ENCODE peak calls at places on chromosomes 11 and 22, in ten cellular contexts. Q is Calu3; F is foreskin keratinocyte; L is GM12865; H is pancreas; W is fibroblast of the aortic adventitia; B is activated CD8-positive, alpha-beta T cell treated with anti-CD3 and anti-CD28 coated beads for 36 hours; R is CD4-positive, alpha-beta T cell; M is ascending aorta; K is GM10248. T is an unnamed sample.

GRCh38 chr11:120554771-120555432 is 43.4 kb downstream of the GRIK4 start:
- DNase-seq in M (no peak), K (no peak), H (no peak), R (no peak), F (no peak), L (peak), Q (no peak), W (no peak), B (no peak), T (no peak)

GRCh38 chr22:32079110-32080089 is 36.3 kb downstream of the SLC5A1 start:
- DNase-seq in L (no peak), M (no peak), Q (peak), H (no peak), K (no peak), W (peak), F (peak), B (no peak), R (no peak), T (no peak)

GRCh38 chr22:33825761-33826160 is 94.5 kb downstream of the LARGE1 start:
- DNase-seq in M (no peak), R (no peak), B (no peak), Q (no peak), K (no peak), H (no peak), W (no peak), L (no peak), F (no peak), T (no peak)

GRCh38 chr22:39994566-39995345 is at the start of gene FAM83F:
- DNase-seq in K (peak), F (no peak), Q (peak), H (peak), L (no peak), R (peak), B (peak), M (no peak), W (no peak), T (no peak)

GRCh38 chr11:33899383-33900037 is 7.6 kb upstream of the LMO2 start:
- DNase-seq in M (peak), H (peak), K (no peak), W (peak), F (peak), L (no peak), Q (no peak), R (no peak), B (no peak), T (peak)

GRCh38 chr11:46389450-46390330 is 1.9 kb downstream of the CHRM4 start:
- DNase-seq in R (no peak), H (peak), B (peak), L (peak), M (peak), K (peak), F (no peak), W (peak), Q (peak), T (peak)

GRCh38 chr11:1906623-1907423 is 12.7 kb upstream of the TNNT3 start:
- DNase-seq in F (no peak), W (no peak), K (no peak), Q (no peak), H (no peak), B (no peak), M (no peak), L (no peak), R (no peak), T (no peak)

GRCh38 chr22:24953294-24954113 is 988 bp downstream of the KIAA1671 start:
- DNase-seq in F (no peak), K (no peak), B (no peak), L (no peak), M (no peak), H (peak), W (no peak), R (no peak), Q (peak), T (no peak)

GRCh38 chr11:129992161-129992944 is 10.3 kb downstream of the PRDM10 start:
- DNase-seq in R (peak), M (no peak), L (peak), K (peak), F (peak), H (peak), B (peak), Q (peak), W (peak), T (peak)

GRCh38 chr11:24592342-24592741 is 95.5 kb downstream of the LUZP2 start:
- DNase-seq in M (no peak), B (no peak), Q (no peak), F (no peak), H (no peak), R (no peak), K (no peak), W (peak), L (no peak), T (no peak)

GRCh38 chr11:89182773-89183172 is 5.1 kb downstream of the TYR start:
- DNase-seq in B (no peak), H (no peak), W (no peak), R (no peak), M (no peak), L (no peak), F (no peak), K (no peak), Q (no peak), T (no peak)

GRCh38 chr11:76796511-76797203 is 13.5 kb downstream of the TSKU start:
- DNase-seq in M (peak), B (no peak), R (no peak), K (peak), Q (no peak), W (no peak), H (no peak), F (no peak), L (no peak), T (no peak)

GRCh38 chr11:63505857-63506528 is at the start of gene LGALS12:
- DNase-seq in H (no peak), B (no peak), W (peak), Q (no peak), M (no peak), F (no peak), L (no peak), R (no peak), K (peak), T (no peak)

GRCh38 chr22:20816559-20816958 is 42.1 kb downstream of the PI4KA start:
- DNase-seq in R (no peak), M (no peak), B (no peak), Q (no peak), K (no peak), F (no peak), L (no peak), H (no peak), W (no peak), T (no peak)

GRCh38 chr11:43419460-43419859 is 60.7 kb downstream of the TTC17 start:
- DNase-seq in L (peak), K (peak), B (peak), M (no peak), R (no peak), H (peak), Q (peak), F (peak), W (peak), T (no peak)

GRCh38 chr11:93858376-93858775 is 8.0 kb upstream of the VSTM5 start:
- DNase-seq in W (no peak), F (no peak), Q (no peak), R (no peak), K (no peak), B (no peak), H (no peak), L (no peak), M (no peak), T (no peak)

GRCh38 chr11:4851033-4851432 is 2.0 kb upstream of the OR51S1 start:
- DNase-seq in F (no peak), L (no peak), B (no peak), R (no peak), H (no peak), M (no peak), K (no peak), Q (no peak), W (peak), T (no peak)

GRCh38 chr22:37133304-37134018 is 16.3 kb downstream of the IL2RB start:
- DNase-seq in K (no peak), R (no peak), H (no peak), M (no peak), L (no peak), B (no peak), W (no peak), Q (no peak), F (no peak), T (no peak)

GRCh38 chr11:110712643-110713468 is 619 bp upstream of the ARHGAP20 start:
- DNase-seq in Q (no peak), M (peak), K (no peak), H (no peak), W (peak), B (no peak), F (peak), R (peak), L (no peak), T (no peak)

GRCh38 chr11:21511835-21512440 is 680.9 kb upstream of the ANO5 start:
- DNase-seq in F (peak), L (peak), W (peak), R (no peak), Q (peak), B (peak), K (peak), M (no peak), H (peak), T (no peak)

GRCh38 chr22:37088750-37089408 is 20.6 kb downstream of the TMPRSS6 start:
- DNase-seq in B (peak), H (no peak), M (no peak), W (no peak), R (no peak), K (peak), Q (no peak), L (no peak), F (no peak), T (no peak)

GRCh38 chr22:47144791-47145425 is 382.5 kb downstream of the TBC1D22A start:
- DNase-seq in W (no peak), F (no peak), R (no peak), B (no peak), M (no peak), H (peak), Q (no peak), L (no peak), K (no peak), T (no peak)

GRCh38 chr11:61739966-61740365 is 12.5 kb upstream of the MYRF start:
- DNase-seq in L (no peak), R (no peak), H (no peak), B (no peak), Q (no peak), K (no peak), F (no peak), M (no peak), W (no peak), T (no peak)

GRCh38 chr22:48850658-48851287 is 976.9 kb downstream of the BRD1 start:
- DNase-seq in B (no peak), R (no peak), L (no peak), M (peak), F (no peak), H (no peak), W (no peak), Q (no peak), K (no peak), T (no peak)

GRCh38 chr11:16096336-16096735 is 260.0 kb downstream of the SOX6 start:
- DNase-seq in F (peak), R (no peak), B (no peak), L (no peak), H (no peak), W (peak), M (no peak), K (no peak), Q (no peak), T (no peak)

GRCh38 chr11:46642627-46643335 is 25.4 kb downstream of the ATG13 start:
- DNase-seq in R (no peak), L (no peak), M (no peak), B (peak), Q (no peak), W (no peak), H (no peak), K (no peak), F (no peak), T (no peak)

GRCh38 chr11:134781335-134781970 is 369.4 kb upstream of the B3GAT1 start:
- DNase-seq in M (no peak), R (no peak), F (no peak), Q (no peak), B (no peak), L (no peak), K (no peak), H (no peak), W (no peak), T (no peak)

GRCh38 chr11:102453286-102453797 is 777 bp upstream of the TMEM123 start:
- DNase-seq in R (no peak), M (peak), L (no peak), K (no peak), B (peak), F (peak), Q (no peak), W (no peak), H (no peak), T (peak)

GRCh38 chr11:88414385-88414861 is 76.9 kb upstream of the CTSC start:
- DNase-seq in L (no peak), R (no peak), B (peak), Q (peak), K (no peak), H (peak), M (no peak), W (peak), F (peak), T (no peak)

GRCh38 chr22:22400964-22401363 is 107.6 kb downstream of the ZNF280B start:
- DNase-seq in F (no peak), Q (no peak), H (no peak), W (no peak), K (no peak), B (no peak), R (no peak), L (no peak), M (no peak), T (no peak)

GRCh38 chr11:77067776-77068460 is 1.1 kb downstream of the CAPN5 start:
- DNase-seq in K (no peak), F (no peak), Q (no peak), M (no peak), W (no peak), L (no peak), H (no peak), R (no peak), B (no peak), T (no peak)

GRCh38 chr11:75371930-75372876 is 20.7 kb upstream of the ARRB1 start:
- DNase-seq in Q (peak), K (no peak), R (no peak), F (no peak), W (peak), L (no peak), M (no peak), H (no peak), B (no peak), T (no peak)

GRCh38 chr11:105611414-105611813 is 1.5 kb downstream of the GRIA4 start:
- DNase-seq in H (no peak), Q (no peak), B (no peak), M (no peak), F (no peak), R (no peak), W (no peak), L (no peak), K (no peak), T (no peak)

GRCh38 chr11:42593426-42593825 is 718.4 kb upstream of the API5 start:
- DNase-seq in K (no peak), H (no peak), B (no peak), W (no peak), F (peak), M (no peak), L (no peak), R (no peak), Q (no peak), T (no peak)

GRCh38 chr11:106012744-106013143 is 9.3 kb downstream of the MSANTD4 start:
- DNase-seq in B (no peak), M (no peak), L (no peak), Q (no peak), K (no peak), R (no peak), H (no peak), W (peak), F (peak), T (no peak)

GRCh38 chr22:43308451-43309235 is 34.5 kb downstream of the SCUBE1 start:
- DNase-seq in M (no peak), W (no peak), Q (no peak), F (no peak), L (no peak), R (no peak), B (no peak), H (no peak), K (no peak), T (no peak)

GRCh38 chr11:36379653-36380052 is 83.6 kb downstream of the PRR5L start:
- DNase-seq in R (no peak), L (no peak), H (no peak), W (no peak), Q (no peak), M (no peak), K (no peak), F (no peak), B (no peak), T (no peak)

GRCh38 chr11:44684886-44685285 is 41.9 kb upstream of the TSPAN18 start:
- DNase-seq in B (no peak), F (no peak), K (no peak), L (no peak), M (no peak), Q (no peak), R (no peak), H (no peak), W (no peak), T (no peak)

GRCh38 chr22:49845666-49846459 is 7.8 kb upstream of the ZBED4 start:
- DNase-seq in H (no peak), B (no peak), Q (no peak), M (no peak), R (no peak), W (no peak), F (no peak), K (no peak), L (no peak), T (no peak)

DNA sequence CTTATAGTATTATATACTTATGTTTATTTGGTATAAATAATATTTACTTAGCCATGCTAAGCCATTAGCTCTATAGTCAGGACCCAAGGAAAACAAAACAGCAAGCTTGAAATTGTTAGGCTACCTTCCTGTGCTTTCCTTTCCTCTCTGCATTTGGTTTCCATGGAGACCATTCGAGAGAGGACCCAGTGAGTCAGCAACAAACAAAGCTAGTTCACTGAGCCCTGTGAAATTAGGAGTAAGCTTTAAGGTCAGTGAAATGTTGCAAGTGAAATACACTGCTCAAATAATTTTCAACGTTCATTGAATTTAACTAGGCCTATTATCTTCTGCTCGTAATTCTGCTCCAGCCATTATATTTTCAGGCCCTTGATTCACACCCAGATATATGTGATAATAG is 9.1 kb upstream of the OR10D3 start:
- DNase-seq in B (no peak), L (no peak), W (peak), F (peak), H (no peak), Q (no peak), R (no peak), M (no peak), K (no peak), T (no peak)
- TF ChIP-seq CTCF in B (no peak), L (no peak), W (no peak), F (no peak), H (no peak), Q (no peak), R (no peak), M (no peak), K (no peak), T (no peak)

GRCh38 chr11:72230764-72231365 is 6.3 kb downstream of the INPPL1 start:
- DNase-seq in K (no peak), B (no peak), W (no peak), Q (no peak), H (no peak), M (no peak), L (no peak), R (no peak), F (no peak), T (no peak)
- TF ChIP-seq CTCF in K (no peak), B (no peak), W (no peak), Q (no peak), H (no peak), M (no peak), L (no peak), R (no peak), F (no peak), T (no peak)

GRCh38 chr11:125428486-125429173 is 67.4 kb downstream of the FEZ1 start:
- DNase-seq in B (no peak), L (no peak), H (no peak), R (no peak), F (no peak), K (no peak), M (no peak), Q (peak), W (no peak), T (no peak)

GRCh38 chr11:125429807-125430678 is 66.0 kb downstream of the FEZ1 start:
- DNase-seq in B (no peak), Q (no peak), L (no peak), R (no peak), W (no peak), F (no peak), M (no peak), K (no peak), H (no peak), T (no peak)

GRCh38 chr11:125431009-125431408 is 65.1 kb downstream of the FEZ1 start:
- DNase-seq in M (no peak), L (no peak), W (no peak), Q (no peak), B (no peak), K (no peak), F (no peak), H (no peak), R (no peak), T (peak)

GRCh38 chr11:125431481-125431880 is 64.6 kb downstream of the FEZ1 start:
- DNase-seq in Q (no peak), W (no peak), H (no peak), M (no peak), K (no peak), L (no peak), B (no peak), R (no peak), F (no peak), T (no peak)

GRCh38 chr11:125429174-125429707 is 66.8 kb downstream of the FEZ1 start:
- DNase-seq in L (peak), B (peak), W (peak), F (peak), H (no peak), M (no peak), R (peak), K (peak), Q (peak), T (no peak)
- TF ChIP-seq CTCF in L (peak), B (peak), W (peak), F (peak), H (peak), M (peak), R (peak), K (peak), Q (peak), T (no peak)

DNA sequence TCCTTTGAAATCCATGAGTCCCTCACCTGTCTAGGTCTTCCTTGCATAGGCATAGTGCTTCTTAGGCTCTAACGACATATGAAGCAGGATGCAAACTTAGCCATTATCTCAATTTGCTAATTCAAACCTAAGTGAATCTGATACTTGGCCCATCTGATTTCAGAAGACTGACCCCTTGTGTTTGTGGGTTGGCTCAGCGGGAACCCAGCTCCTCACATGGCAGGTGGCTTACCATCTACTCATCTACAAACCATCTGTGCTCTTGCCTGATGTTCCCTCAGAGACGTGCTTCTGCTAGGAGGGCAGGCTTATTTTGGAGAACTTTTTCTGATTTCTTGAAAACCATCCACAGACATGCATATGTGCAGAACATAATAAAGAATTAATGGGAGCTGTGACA is 15.2 kb downstream of the ELMOD1 start:
- DNase-seq in Q (no peak), L (peak), F (no peak), B (no peak), H (no peak), M (no peak), K (no peak), W (no peak), R (no peak), T (no peak)
- TF ChIP-seq CTCF in Q (no peak), L (no peak), F (peak), B (no peak), H (no peak), M (no peak), K (no peak), W (no peak), R (no peak), T (no peak)

DNA sequence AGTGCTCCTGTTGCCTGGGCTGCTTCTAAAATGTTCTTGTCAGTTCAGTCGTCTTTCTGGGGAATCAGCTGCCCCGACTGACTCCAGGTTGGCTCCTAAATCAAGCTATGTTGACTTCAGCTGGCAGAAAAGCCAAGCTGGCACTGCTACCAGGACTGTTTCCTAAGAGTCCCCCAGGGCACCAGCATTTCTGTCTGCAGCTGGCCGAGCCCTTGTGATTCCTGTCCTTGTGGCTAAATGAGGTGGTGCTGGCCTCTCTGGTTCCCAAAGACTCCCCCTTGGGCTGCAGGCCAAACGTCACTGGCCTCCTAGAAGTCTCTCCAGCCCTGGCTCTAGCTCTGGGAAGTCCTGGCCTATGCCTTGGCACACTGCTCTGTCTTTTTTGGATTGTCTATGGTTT is 31.1 kb downstream of the GRAMD1B start:
- DNase-seq in Q (no peak), W (no peak), B (no peak), L (no peak), K (no peak), M (no peak), H (no peak), R (no peak), F (no peak), T (peak)
- TF ChIP-seq CTCF in Q (no peak), W (no peak), B (no peak), L (no peak), K (no peak), M (no peak), H (no peak), R (no peak), F (no peak), T (no peak)

T was measured in lower leg skin.